ENCODE peak calls at places on chromosomes 16 and 17, in ten cellular contexts. V, Z, F, M, P, R, T, N, C and H are unnamed samples.

GRCh38 chr17:77320046-77320445 is 179.3 kb downstream of the SEC14L1 start:
- DNase-seq in V (no peak), Z (no peak), F (peak), M (no peak), P (no peak), R (no peak), T (peak), N (peak), C (no peak), H (no peak)

GRCh38 chr17:14197582-14197981 is 39.1 kb downstream of the CDRT15 start:
- DNase-seq in V (no peak), Z (no peak), F (no peak), M (no peak), P (no peak), R (no peak), T (no peak), N (no peak), C (no peak), H (no peak)

GRCh38 chr17:8122391-8122922 is 1.4 kb downstream of the HES7 start:
- DNase-seq in V (peak), Z (no peak), F (peak), M (no peak), P (no peak), R (no peak), T (peak), N (no peak), C (no peak), H (no peak)

GRCh38 chr16:89922477-89922883 is 662 bp upstream of the TUBB3 start:
- DNase-seq in V (peak), Z (no peak), F (peak), M (peak), P (no peak), R (peak), T (peak), N (peak), C (peak), H (peak)

GRCh38 chr17:77374170-77374936 is 233.6 kb downstream of the SEC14L1 start:
- DNase-seq in V (no peak), Z (no peak), F (peak), M (peak), P (no peak), R (no peak), T (peak), N (peak), C (no peak), H (no peak)

GRCh38 chr17:31680126-31680525 is 178.9 kb downstream of the COPRS start:
- DNase-seq in V (no peak), Z (no peak), F (no peak), M (no peak), P (no peak), R (no peak), T (no peak), N (no peak), C (no peak), H (no peak)

GRCh38 chr17:73643012-73643845 is 1.0 kb downstream of the SDK2 start:
- DNase-seq in V (peak), Z (peak), F (no peak), M (peak), P (no peak), R (no peak), T (peak), N (no peak), C (peak), H (peak)

GRCh38 chr16:88558457-88559442 is 11.5 kb upstream of the ZC3H18 start:
- DNase-seq in V (peak), Z (peak), F (peak), M (peak), P (no peak), R (peak), T (peak), N (peak), C (peak), H (no peak)

GRCh38 chr16:68146583-68146982 is 61.4 kb downstream of the NFATC3 start:
- DNase-seq in V (peak), Z (no peak), F (no peak), M (no peak), P (no peak), R (no peak), T (no peak), N (no peak), C (no peak), H (no peak)

GRCh38 chr17:74368341-74369152 is 1.2 kb downstream of the GPR142 start:
- DNase-seq in V (peak), Z (peak), F (peak), M (peak), P (peak), R (peak), T (peak), N (peak), C (peak), H (peak)

GRCh38 chr17:50956750-50957523 is 90.8 kb upstream of the TOB1 start:
- DNase-seq in V (peak), Z (peak), F (peak), M (peak), P (peak), R (peak), T (peak), N (peak), C (peak), H (peak)

GRCh38 chr16:71956500-71956899 is 43.7 kb downstream of the PKD1L3 start:
- DNase-seq in V (no peak), Z (no peak), F (no peak), M (no peak), P (no peak), R (no peak), T (no peak), N (no peak), C (no peak), H (no peak)

GRCh38 chr16:2803545-2804195 is 5.4 kb downstream of the PRSS41 start:
- DNase-seq in V (no peak), Z (no peak), F (no peak), M (no peak), P (no peak), R (no peak), T (no peak), N (no peak), C (no peak), H (no peak)

GRCh38 chr17:40561871-40562611 is 3.2 kb downstream of the CCR7 start:
- DNase-seq in V (peak), Z (no peak), F (no peak), M (no peak), P (no peak), R (no peak), T (no peak), N (no peak), C (no peak), H (no peak)

GRCh38 chr16:17379121-17379571 is 91.6 kb downstream of the XYLT1 start:
- DNase-seq in V (no peak), Z (no peak), F (no peak), M (no peak), P (no peak), R (no peak), T (no peak), N (peak), C (no peak), H (no peak)

GRCh38 chr17:42362245-42362961 is 25.8 kb downstream of the STAT3 start:
- DNase-seq in V (no peak), Z (peak), F (peak), M (peak), P (no peak), R (no peak), T (no peak), N (no peak), C (no peak), H (no peak)

GRCh38 chr17:70254735-70255460 is 85.6 kb downstream of the KCNJ2 start:
- DNase-seq in V (no peak), Z (no peak), F (no peak), M (no peak), P (no peak), R (no peak), T (no peak), N (no peak), C (no peak), H (no peak)

GRCh38 chr17:50208611-50209061 is 7.2 kb upstream of the COL1A1 start:
- DNase-seq in V (no peak), Z (no peak), F (no peak), M (no peak), P (no peak), R (no peak), T (no peak), N (peak), C (no peak), H (no peak)

GRCh38 chr17:70405492-70406220 is 236.3 kb downstream of the KCNJ2 start:
- DNase-seq in V (peak), Z (no peak), F (no peak), M (no peak), P (no peak), R (peak), T (peak), N (no peak), C (no peak), H (no peak)

GRCh38 chr17:32240745-32241144 is 24.9 kb upstream of the RHBDL3 start:
- DNase-seq in V (no peak), Z (no peak), F (no peak), M (peak), P (no peak), R (no peak), T (no peak), N (no peak), C (no peak), H (no peak)

GRCh38 chr16:75402821-75403475 is 30.4 kb downstream of the CFDP1 start:
- DNase-seq in V (peak), Z (no peak), F (peak), M (peak), P (no peak), R (peak), T (peak), N (no peak), C (peak), H (no peak)

GRCh38 chr16:47971225-47971624 is 184.6 kb downstream of the ABCC12 start:
- DNase-seq in V (no peak), Z (no peak), F (no peak), M (no peak), P (no peak), R (no peak), T (no peak), N (no peak), C (no peak), H (no peak)